ENCODE peak calls at places on chromosomes 12 and 14, in four cellular contexts. Q is NCI-H1092 treated with DMSO at 0.1 percent for 48 hours, B is Peyer's patch, G is tibial artery. X is an unnamed sample.
A peak's percentile ranks its signal among the peaks of the same experiment; 100 is the strongest.

GRCh38 chr14:98858158-98858557 is 413.8 kb downstream of the BCL11B start:
- DNase-seq in B (no peak), Q (no peak), G (no peak), X (no peak)

GRCh38 chr12:49331360-49332222 is 5.4 kb downstream of the C1QL4 start:
- DNase-seq in Q (no peak), B (peak; percentile 71), G (peak; percentile 81), X (peak; percentile 86)

GRCh38 chr12:48744251-48745008 is 27.9 kb upstream of the CCNT1 start:
- DNase-seq in G (no peak), B (no peak), Q (peak; percentile 2), X (no peak)

GRCh38 chr14:31834616-31835015 is 242.5 kb upstream of the ARHGAP5 start:
- DNase-seq in Q (no peak), B (no peak), G (no peak), X (peak; percentile 67)

GRCh38 chr14:105214324-105214915 is 33.3 kb upstream of the NUDT14 start:
- DNase-seq in Q (no peak), G (no peak), B (no peak), X (no peak)

GRCh38 chr12:76074701-76075336 is 9.7 kb downstream of the NAP1L1 start:
- DNase-seq in G (no peak), Q (no peak), B (no peak), X (no peak)

GRCh38 chr12:54933381-54933780 is 51.2 kb downstream of the TESPA1 start:
- DNase-seq in G (no peak), Q (no peak), B (no peak), X (peak; percentile 14)

GRCh38 chr14:42378880-42379279 is 772.2 kb downstream of the LRFN5 start:
- DNase-seq in Q (no peak), B (no peak), G (no peak), X (no peak)

GRCh38 chr14:65639216-65639615 is 226.7 kb downstream of the FUT8 start:
- DNase-seq in B (no peak), G (no peak), Q (no peak), X (peak; percentile 25)

GRCh38 chr12:3122841-3123678 is 45.9 kb downstream of the TSPAN9 start:
- DNase-seq in Q (no peak), G (peak; percentile 88), B (no peak), X (peak; percentile 80)

GRCh38 chr14:68790656-68791077 is 2.2 kb downstream of the ZFP36L1 start:
- DNase-seq in Q (no peak), B (no peak), G (peak; percentile 64), X (peak; percentile 33)

GRCh38 chr12:578743-579449 is 84.3 kb downstream of the NINJ2 start:
- DNase-seq in B (peak; percentile 7), G (no peak), Q (peak; percentile 74), X (no peak)

GRCh38 chr12:65667932-65668331 is 156.4 kb upstream of the HMGA2 start:
- DNase-seq in Q (no peak), G (no peak), B (no peak), X (no peak)

GRCh38 chr12:23540572-23540971 is 408.9 kb downstream of the SOX5 start:
- DNase-seq in B (no peak), G (no peak), Q (no peak), X (no peak)

GRCh38 chr14:88384653-88385205 is 728 bp upstream of the SPATA7 start:
- DNase-seq in B (no peak), Q (no peak), G (no peak), X (peak; percentile 15)

GRCh38 chr12:108468149-108468968 is 46.7 kb upstream of the FICD start:
- DNase-seq in Q (no peak), G (no peak), B (no peak), X (peak; percentile 55)

GRCh38 chr12:109487181-109488050 is 10.0 kb downstream of the UBE3B start:
- DNase-seq in G (no peak), B (no peak), Q (no peak), X (no peak)

GRCh38 chr14:99075771-99076370 is 196.1 kb downstream of the BCL11B start:
- DNase-seq in Q (no peak), G (no peak), B (no peak), X (no peak)

GRCh38 chr12:86264451-86265328 is 8.5 kb upstream of the MGAT4C start:
- DNase-seq in B (peak; percentile 58), G (no peak), Q (no peak), X (no peak)

GRCh38 chr12:27179399-27180214 is 64.5 kb upstream of the STK38L start:
- DNase-seq in Q (no peak), B (no peak), G (no peak), X (peak; percentile 95)

GRCh38 chr14:50397461-50398196 is 948 bp upstream of the CDKL1 start:
- DNase-seq in Q (no peak), B (no peak), G (no peak), X (peak; percentile 21)

GRCh38 chr12:113465808-113466769 is 5.6 kb downstream of the LHX5 start:
- DNase-seq in B (no peak), Q (no peak), G (no peak), X (no peak)

GRCh38 chr14:73887116-73887490 is 444 bp downstream of the ZNF410 start:
- DNase-seq in G (no peak), B (no peak), Q (peak; percentile 41), X (no peak)

GRCh38 chr12:130064999-130065398 is 97.3 kb upstream of the FZD10 start:
- DNase-seq in B (no peak), Q (no peak), G (no peak), X (no peak)

GRCh38 chr12:106855221-106855758 is 80.8 kb downstream of the RIC8B start:
- DNase-seq in G (no peak), Q (no peak), B (no peak), X (no peak)

GRCh38 chr14:24803933-24804494 is 170.0 kb upstream of the GZMB start:
- DNase-seq in B (no peak), Q (no peak), G (no peak), X (no peak)

GRCh38 chr14:76810953-76811400 is 1.7 kb downstream of the ANGEL1 start:
- DNase-seq in Q (peak; percentile 14), G (no peak), B (no peak), X (peak; percentile 66)